ENCODE peak calls at places on chromosomes 12 and 14, in seven cellular contexts. H, N, T, J, C, X and A are unnamed samples.

GRCh38 chr12:124578854-124579253 is 11.4 kb upstream of the NCOR2 start:
- DNase-seq in T (no peak), C (no peak), H (no peak), J (no peak), N (no peak), X (no peak), A (no peak)

GRCh38 chr14:54659365-54659764 is 92.4 kb downstream of the SAMD4A start:
- DNase-seq in X (no peak), N (no peak), J (no peak), H (no peak), C (no peak), T (no peak), A (no peak)

GRCh38 chr14:96037891-96038557 is 1.1 kb upstream of the C14orf132 start:
- DNase-seq in T (no peak), C (no peak), H (peak; percentile 2), J (peak; percentile 26), X (no peak), N (peak; percentile 58), A (no peak)

GRCh38 chr14:92578511-92578910 is 64.9 kb downstream of the RIN3 start:
- DNase-seq in J (no peak), T (no peak), N (no peak), X (no peak), C (peak; percentile 72), H (no peak), A (no peak)

GRCh38 chr12:6364037-6364360 is 11.4 kb downstream of the SCNN1A start:
- DNase-seq in N (no peak), X (no peak), J (no peak), T (no peak), H (no peak), C (no peak), A (no peak)

GRCh38 chr12:59070534-59070933 is 150.2 kb upstream of the LRIG3 start:
- DNase-seq in N (no peak), C (no peak), J (no peak), X (no peak), H (no peak), T (no peak), A (no peak)

GRCh38 chr14:49306152-49306751 is 279.9 kb downstream of the RPS29 start:
- DNase-seq in T (no peak), X (no peak), J (peak; percentile 44), C (peak; percentile 7), N (no peak), H (peak; percentile 39), A (no peak)

GRCh38 chr14:101705733-101706508 is 55.6 kb upstream of the PPP2R5C start:
- DNase-seq in J (peak; percentile 87), C (no peak), T (peak; percentile 37), N (peak; percentile 77), X (peak; percentile 66), H (peak; percentile 30), A (peak; percentile 94)

GRCh38 chr14:80538633-80539375 is 327.5 kb upstream of the DIO2 start:
- DNase-seq in X (no peak), N (no peak), C (no peak), J (no peak), T (no peak), H (peak; percentile 15), A (no peak)

GRCh38 chr14:96149131-96149530 is 55.5 kb upstream of the BDKRB2 start:
- DNase-seq in J (no peak), X (no peak), H (no peak), C (no peak), T (no peak), N (no peak), A (no peak)

GRCh38 chr12:122412851-122413433 is 9.5 kb downstream of the CLIP1 start:
- DNase-seq in X (no peak), H (no peak), C (no peak), J (no peak), T (no peak), N (no peak), A (no peak)

GRCh38 chr12:49451468-49452259 is 84.4 kb downstream of the SPATS2 start:
- DNase-seq in N (no peak), T (no peak), X (no peak), C (no peak), H (no peak), J (no peak), A (no peak)

GRCh38 chr12:116599285-116600122 is 40.3 kb downstream of the MAP1LC3B2 start:
- DNase-seq in T (peak; percentile 58), N (peak; percentile 86), H (peak; percentile 80), J (peak; percentile 82), C (peak; percentile 58), X (peak; percentile 92), A (peak; percentile 57)

GRCh38 chr12:56601503-56601902 is 28.6 kb downstream of the BAZ2A start:
- DNase-seq in H (no peak), C (no peak), X (no peak), T (no peak), J (peak; percentile 66), N (peak; percentile 52), A (no peak)

GRCh38 chr14:74459289-74459946 is 33.4 kb upstream of the SYNDIG1L start:
- DNase-seq in X (peak; percentile 84), J (peak; percentile 69), T (peak; percentile 24), N (peak; percentile 76), H (peak; percentile 76), C (peak; percentile 69), A (peak; percentile 50)

GRCh38 chr14:42112108-42112507 is 505.4 kb downstream of the LRFN5 start:
- DNase-seq in X (no peak), C (peak; percentile 41), H (peak; percentile 31), J (no peak), N (no peak), T (no peak), A (no peak)

GRCh38 chr12:6946033-6946919 is 2.5 kb downstream of the C12orf57 start:
- DNase-seq in T (no peak), H (no peak), N (peak; percentile 100), J (peak; percentile 99), C (no peak), X (peak; percentile 93), A (peak; percentile 97)

GRCh38 chr12:31207799-31208465 is 118.0 kb downstream of the SINHCAF start:
- DNase-seq in N (no peak), X (no peak), H (no peak), J (no peak), T (no peak), C (no peak), A (no peak)

GRCh38 chr12:75825686-75826085 is 205.9 kb downstream of the PHLDA1 start:
- DNase-seq in H (peak; percentile 72), N (no peak), X (no peak), J (no peak), C (peak; percentile 86), T (no peak), A (peak; percentile 73)

GRCh38 chr12:78929075-78929418 is 64.5 kb downstream of the SYT1 start:
- DNase-seq in J (no peak), N (no peak), T (no peak), X (no peak), H (no peak), C (no peak), A (peak; percentile 56)

GRCh38 chr14:53355581-53356112 is 202.5 kb upstream of the DDHD1 start:
- DNase-seq in N (peak; percentile 88), T (peak; percentile 45), C (peak; percentile 82), H (peak; percentile 73), J (peak; percentile 100), X (peak; percentile 66), A (no peak)

GRCh38 chr12:108119126-108119973 is 9.7 kb upstream of the WSCD2 start:
- DNase-seq in J (no peak), N (no peak), H (no peak), T (no peak), C (no peak), X (no peak), A (no peak)

GRCh38 chr12:109154485-109155438 is 38.4 kb downstream of the ACACB start:
- DNase-seq in C (peak; percentile 53), T (peak; percentile 77), N (peak; percentile 99), J (peak; percentile 96), X (peak; percentile 88), H (peak; percentile 62), A (peak; percentile 71)

GRCh38 chr12:52032797-52033505 is 18.3 kb upstream of the NR4A1 start:
- DNase-seq in C (peak; percentile 98), X (peak; percentile 90), N (peak; percentile 100), T (peak; percentile 92), H (peak; percentile 99), J (peak; percentile 99), A (peak; percentile 96)

GRCh38 chr14:98122527-98122926 is 1149.5 kb downstream of the BCL11B start:
- DNase-seq in C (no peak), X (no peak), J (no peak), N (no peak), H (no peak), T (no peak), A (no peak)

GRCh38 chr12:90233168-90234100 is 524.8 kb upstream of the ATP2B1 start:
- DNase-seq in N (no peak), C (no peak), T (no peak), X (no peak), H (no peak), J (no peak), A (peak; percentile 50)
- H3K4me2 ChIP-seq in N (no peak overlapping the region), C (peak overlapping the region; percentile 45), T (no peak overlapping the region), X (no peak overlapping the region), H (no peak overlapping the region), J (no peak overlapping the region), A (no peak overlapping the region)

DNA sequence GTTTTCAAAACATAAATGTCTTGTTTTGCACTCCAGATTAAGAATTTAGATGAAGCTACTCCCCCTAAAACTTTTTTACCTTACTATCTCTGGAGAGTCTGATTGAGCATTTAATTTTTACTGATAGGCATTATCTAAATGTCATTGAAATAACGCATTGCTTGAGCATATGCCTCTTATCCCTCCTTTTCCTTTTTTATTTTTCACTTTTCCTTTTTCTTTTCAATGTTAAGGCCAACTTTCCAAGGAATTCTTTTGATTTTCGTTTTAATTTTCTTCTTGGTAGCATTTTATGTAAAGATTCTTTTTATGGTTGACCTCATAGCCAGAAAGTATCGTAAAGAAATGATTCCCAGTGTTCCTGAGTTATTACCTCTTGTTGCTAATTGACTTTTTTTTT is 2.9 kb downstream of the SRP54 start:
- DNase-seq in N (no peak), C (no peak), J (no peak), T (no peak), X (no peak), H (no peak), A (no peak)
- H3K9ac ChIP-seq in N (no peak overlapping the region), C (no peak overlapping the region), J (no peak overlapping the region), T (no peak overlapping the region), X (no peak overlapping the region), H (no peak overlapping the region), A (no peak overlapping the region)

GRCh38 chr12:86179855-86180254 is 76.3 kb downstream of the MGAT4C start:
- DNase-seq in T (no peak), N (no peak), H (no peak), J (no peak), C (no peak), X (no peak), A (no peak)
- H2BK120ac ChIP-seq in T (no peak overlapping the region), N (no peak overlapping the region), H (no peak overlapping the region), J (no peak overlapping the region), C (no peak overlapping the region), X (no peak overlapping the region), A (no peak overlapping the region)

DNA sequence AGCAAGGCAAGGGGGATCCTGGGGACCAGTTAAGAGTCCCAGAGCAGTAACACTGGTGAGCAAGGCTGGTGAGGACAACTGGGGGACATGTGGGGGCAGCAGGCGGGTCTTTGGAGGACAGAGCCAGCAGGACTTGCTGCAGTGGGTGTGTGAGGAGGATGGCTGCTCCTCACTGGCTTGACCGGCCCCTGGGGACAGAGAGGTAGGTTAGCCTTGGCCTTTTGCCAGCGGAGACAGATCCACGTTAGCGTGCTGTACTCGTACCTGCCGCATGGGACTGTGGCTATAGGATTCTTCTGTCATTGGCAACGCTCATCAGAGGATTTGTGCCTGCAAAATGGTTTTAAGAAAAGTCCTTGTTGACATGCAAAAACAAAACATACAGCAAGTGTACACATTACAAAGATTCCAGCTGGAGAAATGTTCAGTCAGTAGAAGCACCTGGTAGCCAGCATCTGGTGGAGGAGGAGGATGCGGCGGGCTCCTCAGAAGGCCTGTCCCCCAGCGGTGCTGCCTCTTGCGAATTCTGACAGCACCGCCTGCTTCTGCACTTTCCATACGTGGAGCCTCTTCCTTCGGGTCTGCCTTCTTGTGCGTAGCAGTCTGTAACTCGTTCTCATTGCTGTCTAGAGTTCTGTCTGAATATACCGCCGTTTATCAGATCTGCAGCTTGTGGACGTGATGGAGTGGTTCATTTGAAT is 91.3 kb downstream of the EP400 start:
- DNase-seq in J (no peak), N (no peak), X (no peak), H (no peak), T (no peak), C (no peak), A (no peak)
- H3K4me2 ChIP-seq in J (no peak overlapping the region), N (no peak overlapping the region), X (no peak overlapping the region), H (no peak overlapping the region), T (no peak overlapping the region), C (no peak overlapping the region), A (no peak overlapping the region)